ENCODE peak calls at places on chromosomes 4 and X, in seven cellular contexts. F is mucosa of descending colon, X is HFF-Myc, M is choroid plexus epithelial cell, W is fibroblast of pulmonary artery, S is lower leg skin, P is spleen. N is an unnamed sample.

GRCh38 chrX:70769659-70770232 is 138.8 kb downstream of the TEX11 start:
- DNase-seq in P (no peak), X (no peak), S (no peak), M (peak), F (no peak), W (peak), N (peak)

GRCh38 chr4:85769009-85769408 is 294.1 kb downstream of the ARHGAP24 start:
- DNase-seq in F (no peak), P (no peak), W (no peak), M (no peak), S (no peak), X (no peak), N (no peak)

GRCh38 chr4:1207603-1208265 is 35.4 kb upstream of the SPON2 start:
- DNase-seq in P (peak), F (peak), W (peak), S (peak), M (peak), X (no peak), N (peak)

GRCh38 chr4:96894621-96895020 is 1054.7 kb downstream of the PDHA2 start:
- DNase-seq in S (no peak), P (no peak), M (no peak), F (no peak), X (no peak), W (no peak), N (no peak)

GRCh38 chrX:51862920-51863319 is 30.5 kb upstream of the MAGED1 start:
- DNase-seq in M (no peak), X (no peak), S (no peak), F (no peak), P (no peak), W (no peak), N (no peak)

GRCh38 chrX:41868392-41868977 is 54.9 kb downstream of the CASK start:
- DNase-seq in F (peak), W (no peak), M (no peak), X (no peak), S (no peak), P (no peak), N (no peak)

GRCh38 chr4:5772528-5773270 is 61.7 kb downstream of the EVC start:
- DNase-seq in M (no peak), X (no peak), F (no peak), W (no peak), S (peak), P (no peak), N (no peak)

GRCh38 chr4:186725422-186726149 is 1.9 kb upstream of the FAT1 start:
- DNase-seq in P (no peak), M (peak), W (peak), X (no peak), S (peak), F (peak), N (peak)

GRCh38 chrX:72297953-72298730 is 7.6 kb downstream of the CITED1 start:
- DNase-seq in S (no peak), P (no peak), X (no peak), W (peak), M (peak), F (no peak), N (no peak)

GRCh38 chr4:3875466-3875865 is 109.3 kb downstream of the ADRA2C start:
- DNase-seq in S (peak), M (no peak), W (no peak), X (no peak), F (no peak), P (no peak), N (no peak)

GRCh38 chrX:6226646-6227444 is 1.8 kb downstream of the NLGN4X start:
- DNase-seq in S (no peak), X (no peak), W (no peak), M (no peak), P (peak), F (no peak), N (no peak)

GRCh38 chr4:55729306-55730142 is 90.1 kb upstream of the EXOC1L start:
- DNase-seq in X (no peak), S (no peak), M (no peak), W (no peak), P (no peak), F (peak), N (no peak)

GRCh38 chr4:22190855-22191254 is 242.3 kb upstream of the KCNIP4 start:
- DNase-seq in X (peak), W (peak), F (no peak), P (no peak), M (peak), S (no peak), N (peak)

GRCh38 chrX:68433155-68433980 is at the start of gene OPHN1:
- DNase-seq in X (no peak), M (peak), W (peak), S (peak), F (peak), P (peak), N (peak)

GRCh38 chr4:35559559-35560365 is 684.6 kb downstream of the ARAP2 start:
- DNase-seq in S (no peak), W (no peak), P (no peak), F (no peak), X (no peak), M (peak), N (no peak)

GRCh38 chr4:2755821-2756690 is at the start of gene TNIP2:
- DNase-seq in P (peak), W (peak), M (peak), X (no peak), S (peak), F (peak), N (peak)

GRCh38 chr4:38805530-38806145 is 1.0 kb upstream of the TLR1 start:
- DNase-seq in M (peak), S (no peak), W (peak), P (peak), X (no peak), F (peak), N (peak)

GRCh38 chrX:70973221-70973620 is 42.3 kb upstream of the SLC7A3 start:
- DNase-seq in W (no peak), X (no peak), M (peak), P (no peak), F (no peak), S (no peak), N (no peak)

GRCh38 chr4:119016636-119017035 is 119.0 kb upstream of the MYOZ2 start:
- DNase-seq in F (no peak), M (peak), W (peak), P (no peak), S (no peak), X (no peak), N (peak)

DNA sequence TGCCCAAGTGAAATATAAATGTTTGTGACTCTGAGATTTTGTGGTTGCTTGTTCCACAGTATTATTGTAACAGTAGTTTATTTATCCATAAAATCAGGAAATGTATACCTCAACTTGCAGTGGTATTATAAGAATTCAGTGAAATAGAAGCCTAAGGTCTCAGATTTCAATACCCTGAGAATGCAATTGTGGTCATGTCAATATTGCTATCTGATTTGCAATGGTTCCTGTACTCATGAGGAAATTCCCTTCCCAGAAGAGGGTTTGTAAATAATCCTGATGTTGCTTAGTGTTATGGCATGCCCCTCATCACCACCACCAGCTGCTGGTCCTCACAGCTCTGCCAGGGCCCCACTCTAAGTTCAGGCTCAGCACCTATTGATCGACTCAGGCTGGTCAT is 67.8 kb downstream of the SLC34A2 start:
- DNase-seq in P (no peak), X (no peak), W (peak), M (peak), S (no peak), F (no peak), N (no peak)
- H3K4me3 ChIP-seq in P (no peak), X (no peak), W (no peak), M (no peak), S (no peak), F (no peak), N (no peak)

GRCh38 chrX:20527458-20528099 is 260.9 kb upstream of the RPS6KA3 start:
- DNase-seq in F (no peak), M (peak), X (no peak), S (no peak), P (no peak), W (peak), N (peak)
- TF ChIP-seq CTCF in F (no peak), M (no peak), X (peak), S (no peak), P (peak), W (peak), N (peak)

GRCh38 chr4:16391196-16391595 is 164.9 kb upstream of the TAPT1 start:
- DNase-seq in X (no peak), S (no peak), M (no peak), W (no peak), P (no peak), F (no peak), N (no peak)
- H3K4me3 ChIP-seq in X (no peak), S (no peak), M (no peak), W (no peak), P (no peak), F (no peak), N (no peak)

DNA sequence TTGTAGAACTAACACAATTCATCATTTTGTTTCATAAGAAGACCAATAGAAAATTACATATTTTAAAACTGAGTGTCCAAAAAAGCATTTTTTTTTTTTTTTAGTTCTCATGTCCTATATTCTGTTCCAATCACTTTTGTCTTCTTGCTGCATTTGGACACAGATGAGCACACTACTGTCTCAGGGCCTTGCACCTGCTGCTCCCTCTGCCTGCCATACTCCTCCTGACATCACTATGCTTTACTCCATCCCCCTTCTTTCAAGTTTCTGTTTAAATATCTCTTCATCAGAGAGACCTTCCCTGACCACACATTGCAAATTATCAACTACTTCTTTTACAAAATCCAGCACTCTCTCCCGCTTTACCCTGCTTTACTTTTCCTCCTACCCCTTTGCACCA is 230.7 kb upstream of the GK2 start:
- DNase-seq in X (no peak), S (no peak), F (no peak), M (no peak), W (no peak), P (no peak), N (no peak)
- TF ChIP-seq CTCF in X (no peak), S (no peak), F (no peak), M (no peak), W (no peak), P (no peak), N (no peak)

GRCh38 chrX:2921750-2922149 is 7.4 kb downstream of the ARSD start:
- DNase-seq in P (no peak), F (no peak), X (no peak), W (no peak), M (no peak), S (no peak), N (no peak)
- H3K4me3 ChIP-seq in P (no peak), F (no peak), X (no peak), W (no peak), M (no peak), S (no peak), N (no peak)

DNA sequence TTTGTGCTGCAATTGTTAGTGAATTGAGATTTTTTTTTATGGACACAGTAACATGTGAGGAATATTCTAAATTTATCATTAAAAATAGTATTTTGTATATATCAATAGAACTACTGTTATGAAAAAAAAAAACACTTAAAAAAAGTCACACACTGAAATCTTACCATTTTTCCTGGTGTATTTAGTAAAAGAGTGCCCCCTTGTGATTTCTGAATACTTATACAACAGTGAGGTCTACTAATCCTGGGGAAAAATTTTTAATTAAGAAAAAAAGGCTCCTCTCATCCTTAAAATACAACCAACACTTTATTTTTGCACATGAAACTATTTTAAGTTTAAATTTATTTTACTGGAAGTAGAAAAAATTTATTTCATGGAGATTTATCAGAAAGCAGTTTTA is 56.4 kb upstream of the SPOCK3 start:
- DNase-seq in W (peak), X (no peak), M (peak), P (no peak), F (no peak), S (no peak), N (peak)
- TF ChIP-seq CTCF in W (peak), X (no peak), M (peak), P (no peak), F (no peak), S (no peak), N (peak)

GRCh38 chr4:57110635-57111546 is 706 bp upstream of the IGFBP7 start:
- DNase-seq in S (peak), M (peak), W (peak), X (no peak), P (peak), F (peak), N (peak)
- H3K4me3 ChIP-seq in S (peak), M (peak), W (peak), X (peak), P (peak), F (no peak), N (peak)

N was measured in fibroblast of the aortic adventitia.